ENCODE peak calls at places on chromosomes 3 and 15, in seven cellular contexts. S, Z, X, Q, M, P and H are unnamed samples.

GRCh38 chr3:16094644-16095272 is 79.7 kb upstream of the GALNT15 start:
- DNase-seq in X (no peak), P (no peak), M (no peak), Z (no peak), Q (no peak), S (no peak), H (no peak)

GRCh38 chr3:193560091-193560490 is 5.4 kb upstream of the ATP13A4 start:
- DNase-seq in Q (no peak), S (no peak), Z (no peak), X (no peak), M (no peak), P (no peak), H (no peak)

GRCh38 chr3:134663646-134664456 is 13.0 kb upstream of the KY start:
- DNase-seq in M (no peak), X (no peak), Q (no peak), Z (peak; percentile 52), P (no peak), S (no peak), H (no peak)

GRCh38 chr15:96947296-96947695 is 616.8 kb downstream of the NR2F2 start:
- DNase-seq in P (no peak), S (no peak), X (no peak), Q (no peak), Z (no peak), M (no peak), H (no peak)

GRCh38 chr15:62598217-62598616 is 433.1 kb upstream of the C2CD4B start:
- DNase-seq in M (no peak), Q (no peak), Z (no peak), S (no peak), X (no peak), P (no peak), H (no peak)

GRCh38 chr3:190097617-190098016 is 23.1 kb downstream of the P3H2 start:
- DNase-seq in Z (peak; percentile 59), Q (no peak), M (no peak), S (no peak), X (no peak), P (no peak), H (no peak)

GRCh38 chr3:155407331-155407730 is 113.8 kb upstream of the STRIT1 start:
- DNase-seq in M (no peak), S (no peak), Q (no peak), P (no peak), Z (no peak), X (no peak), H (no peak)

GRCh38 chr3:87898971-87899370 is 159.8 kb downstream of the CGGBP1 start:
- DNase-seq in X (no peak), S (no peak), M (no peak), Z (no peak), P (no peak), Q (no peak), H (no peak)

GRCh38 chr3:169542347-169542751 is 121.2 kb downstream of the MECOM start:
- DNase-seq in M (no peak), Z (no peak), Q (no peak), X (no peak), P (no peak), S (no peak), H (no peak)

GRCh38 chr3:45225465-45226205 is 452 bp downstream of the TMEM158 start:
- DNase-seq in Z (no peak), S (no peak), M (no peak), Q (peak; percentile 28), P (peak; percentile 81), X (no peak), H (no peak)

GRCh38 chr3:1228289-1228688 is 135.5 kb downstream of the CNTN6 start:
- DNase-seq in S (no peak), Q (no peak), X (no peak), M (no peak), P (no peak), Z (no peak), H (no peak)

GRCh38 chr3:150414273-150414672 is 6.2 kb downstream of the TSC22D2 start:
- DNase-seq in M (no peak), Z (peak; percentile 53), S (no peak), Q (no peak), P (no peak), X (peak; percentile 46), H (no peak)

GRCh38 chr3:55885721-55886120 is 398.6 kb upstream of the WNT5A start:
- DNase-seq in Q (no peak), P (no peak), S (no peak), Z (no peak), M (no peak), X (peak; percentile 93), H (peak; percentile 70)

GRCh38 chr15:83115831-83116565 is 8.6 kb downstream of the TM6SF1 start:
- DNase-seq in Q (no peak), X (no peak), P (no peak), S (no peak), Z (no peak), M (no peak), H (no peak)

GRCh38 chr15:83283813-83284562 is 476 bp downstream of the BNC1 start:
- DNase-seq in M (no peak), S (no peak), Q (no peak), X (no peak), P (no peak), Z (no peak), H (no peak)

GRCh38 chr3:23331141-23331935 is 128.2 kb downstream of the UBE2E2 start:
- DNase-seq in P (no peak), Q (no peak), S (no peak), X (no peak), Z (no peak), M (no peak), H (no peak)

GRCh38 chr15:68228143-68228970 is 1.2 kb downstream of the CLN6 start:
- DNase-seq in Q (no peak), Z (no peak), P (no peak), M (no peak), S (no peak), X (no peak), H (no peak)

GRCh38 chr3:8110966-8111798 is 390.4 kb upstream of the LMCD1 start:
- DNase-seq in S (peak; percentile 36), P (no peak), X (no peak), Z (peak; percentile 47), M (peak; percentile 63), Q (peak; percentile 55), H (peak; percentile 36)

GRCh38 chr3:17747184-17747889 is 4.9 kb upstream of the TBC1D5 start:
- DNase-seq in M (no peak), Z (no peak), Q (no peak), X (no peak), P (no peak), S (no peak), H (no peak)

GRCh38 chr3:120730576-120731542 is 11.5 kb downstream of the RABL3 start:
- DNase-seq in P (no peak), Q (no peak), S (no peak), M (no peak), X (no peak), Z (no peak), H (no peak)

GRCh38 chr15:78621810-78622402 is 1.1 kb upstream of the CHRNA3 start:
- DNase-seq in Q (no peak), S (no peak), Z (no peak), M (no peak), X (no peak), P (no peak), H (no peak)

GRCh38 chr3:124773351-124774304 is 43.4 kb downstream of the UMPS start:
- DNase-seq in P (peak; percentile 65), M (no peak), X (no peak), Z (no peak), S (no peak), Q (no peak), H (no peak)

GRCh38 chr3:168812234-168812633 is 716.5 kb upstream of the GOLIM4 start:
- DNase-seq in Z (no peak), X (peak; percentile 31), P (no peak), M (no peak), S (no peak), Q (no peak), H (no peak)

GRCh38 chr3:37627951-37628620 is 233.6 kb upstream of the CTDSPL start:
- DNase-seq in M (no peak), S (no peak), Q (no peak), P (no peak), X (no peak), Z (no peak), H (no peak)
- H3K27ac ChIP-seq in M (no peak overlapping the region), S (no peak overlapping the region), Q (no peak overlapping the region), P (no peak overlapping the region), X (no peak overlapping the region), Z (no peak overlapping the region), H (no peak overlapping the region)

DNA sequence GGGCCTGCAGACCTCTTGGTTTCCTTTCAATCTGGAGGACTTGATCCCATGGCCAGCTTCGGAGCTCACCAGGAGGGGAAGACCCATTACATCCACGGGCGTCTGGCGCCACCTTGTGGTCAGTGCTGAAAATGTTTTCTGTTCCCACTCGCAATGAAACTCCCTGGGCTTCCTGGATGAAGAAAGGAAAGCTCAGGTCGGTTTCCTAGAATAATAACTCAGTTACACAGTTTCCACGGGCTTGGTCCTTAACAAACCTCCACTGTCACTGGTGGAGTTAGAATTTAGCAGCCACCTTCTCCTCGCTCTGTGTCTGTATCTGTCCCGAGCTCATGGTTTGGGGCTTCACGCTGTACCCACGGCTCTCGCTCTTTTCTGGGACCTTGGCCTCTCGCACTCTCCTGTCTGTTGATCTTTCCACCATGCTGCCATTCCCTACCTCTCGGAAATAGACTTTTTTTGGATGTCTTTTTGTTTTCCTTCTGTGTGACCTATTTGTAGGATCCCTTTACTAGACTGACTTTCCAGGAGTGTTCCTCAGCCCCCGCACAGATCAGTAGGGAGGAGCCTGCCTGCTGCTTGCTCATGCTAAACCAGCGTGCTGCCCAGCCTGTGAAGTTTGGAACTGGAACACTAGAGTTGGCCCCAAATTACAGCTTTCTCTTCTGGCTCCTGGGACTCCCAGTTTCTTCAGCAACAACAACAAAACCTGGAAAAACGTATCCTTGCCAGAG is 56.3 kb downstream of the IL20RB start:
- DNase-seq in M (peak; percentile 63), S (peak; percentile 94), P (peak; percentile 94), Z (peak; percentile 88), Q (peak; percentile 81), X (peak; percentile 66), H (no peak)
- H3K27ac ChIP-seq in M (no peak overlapping the region), S (peak overlapping the region; percentile 78), P (peak overlapping the region; percentile 22), Z (no peak overlapping the region), Q (no peak overlapping the region), X (no peak overlapping the region), H (no peak overlapping the region)

DNA sequence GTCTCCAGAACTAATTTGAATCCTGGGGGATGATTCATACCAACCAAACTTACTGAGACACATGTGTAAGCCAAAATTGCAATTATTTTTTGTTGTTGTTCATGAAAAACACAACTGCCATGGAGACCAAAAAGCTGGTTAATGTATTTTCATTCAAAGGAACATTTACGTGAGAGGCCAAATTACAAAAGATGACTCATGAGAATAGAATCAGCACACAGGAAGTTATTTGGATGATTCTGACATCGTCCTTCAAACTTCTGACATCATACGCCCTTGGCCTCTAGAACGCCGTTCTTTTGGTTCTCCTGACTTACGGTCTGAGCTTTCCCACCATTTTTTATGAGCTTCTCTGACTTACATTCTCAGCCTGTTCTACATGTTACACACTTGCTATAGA is 3.0 kb upstream of the ZNF280D start:
- DNase-seq in Q (no peak), S (no peak), Z (peak; percentile 56), M (no peak), P (no peak), X (no peak), H (no peak)
- H3K27ac ChIP-seq in Q (no peak overlapping the region), S (peak overlapping the region; percentile 64), Z (no peak overlapping the region), M (no peak overlapping the region), P (no peak overlapping the region), X (no peak overlapping the region), H (no peak overlapping the region)

DNA sequence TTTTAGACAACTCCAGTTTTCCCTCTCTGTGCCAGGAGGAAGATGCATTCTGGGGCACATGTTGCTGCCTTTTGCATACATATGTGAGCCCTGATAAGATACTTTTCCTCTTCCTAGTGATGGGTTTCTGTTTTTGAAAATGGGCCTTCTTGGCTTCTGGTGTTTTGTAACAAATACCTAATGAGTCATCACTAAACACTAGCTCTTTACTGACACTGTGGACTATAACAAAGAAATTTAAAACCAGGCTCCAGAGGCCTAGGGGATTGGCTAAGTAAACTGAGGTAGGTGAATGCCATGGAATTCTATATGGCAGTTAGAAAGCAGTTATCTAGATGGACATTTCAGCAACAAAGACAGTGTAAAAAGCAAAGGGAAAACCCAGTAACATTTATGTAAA is 93.4 kb upstream of the NR2E3 start:
- DNase-seq in P (no peak), M (no peak), Z (no peak), X (no peak), Q (no peak), S (no peak), H (no peak)
- H3K27ac ChIP-seq in P (peak overlapping the region; percentile 69), M (no peak overlapping the region), Z (peak overlapping the region; percentile 29), X (peak overlapping the region; percentile 4), Q (no peak overlapping the region), S (no peak overlapping the region), H (no peak overlapping the region)